ENCODE peak calls at places on chromosome 20, in seven cellular contexts. T, N, R, U, I, Q and Y are unnamed samples.

GRCh38 chr20:63627129-63627699 is 313 bp upstream of the GMEB2 start:
- DNase-seq in T (peak; percentile 97), N (peak; percentile 97), R (peak; percentile 97), U (peak; percentile 94), I (peak; percentile 95), Q (peak; percentile 93), Y (peak; percentile 99)

GRCh38 chr20:1870792-1871550 is 24.2 kb upstream of the SIRPA start:
- DNase-seq in T (no peak), N (no peak), R (no peak), U (no peak), I (no peak), Q (no peak), Y (no peak)

GRCh38 chr20:34968020-34968775 is 12.5 kb downstream of the MYH7B start:
- DNase-seq in T (no peak), N (no peak), R (no peak), U (no peak), I (no peak), Q (no peak), Y (no peak)

GRCh38 chr20:32021091-32021490 is 10.9 kb downstream of the CCM2L start:
- DNase-seq in T (no peak), N (no peak), R (peak; percentile 22), U (no peak), I (no peak), Q (no peak), Y (no peak)

GRCh38 chr20:49790077-49790798 is 22.4 kb upstream of the SLC9A8 start:
- DNase-seq in T (peak; percentile 95), N (peak; percentile 74), R (peak; percentile 59), U (peak; percentile 52), I (no peak), Q (peak; percentile 49), Y (no peak)

GRCh38 chr20:49910340-49910706 is 5.0 kb downstream of the SPATA2 start:
- DNase-seq in T (no peak), N (no peak), R (no peak), U (no peak), I (no peak), Q (no peak), Y (no peak)

GRCh38 chr20:47489448-47489872 is 12.2 kb upstream of the NCOA3 start:
- DNase-seq in T (no peak), N (peak; percentile 67), R (no peak), U (no peak), I (no peak), Q (no peak), Y (no peak)

GRCh38 chr20:21514553-21515251 is 838 bp upstream of the NKX2-2 start:
- DNase-seq in T (no peak), N (no peak), R (no peak), U (no peak), I (peak; percentile 42), Q (no peak), Y (no peak)

GRCh38 chr20:46746972-46747371 is 37.5 kb downstream of the SLC2A10 start:
- DNase-seq in T (no peak), N (no peak), R (peak; percentile 92), U (no peak), I (no peak), Q (no peak), Y (no peak)

GRCh38 chr20:41047975-41048305 is 19.3 kb downstream of the TOP1 start:
- DNase-seq in T (no peak), N (no peak), R (peak; percentile 55), U (no peak), I (no peak), Q (no peak), Y (no peak)

GRCh38 chr20:37941992-37942391 is 39.1 kb downstream of the VSTM2L start:
- DNase-seq in T (no peak), N (no peak), R (no peak), U (no peak), I (no peak), Q (no peak), Y (no peak)

GRCh38 chr20:2699775-2700413 is 7.3 kb downstream of the EBF4 start:
- DNase-seq in T (no peak), N (peak; percentile 44), R (no peak), U (no peak), I (no peak), Q (no peak), Y (peak; percentile 80)

GRCh38 chr20:63080411-63080810 is 73.6 kb upstream of the BHLHE23 start:
- DNase-seq in T (no peak), N (no peak), R (no peak), U (no peak), I (no peak), Q (no peak), Y (no peak)

GRCh38 chr20:41138217-41138526 is 829 bp downstream of the PLCG1 start:
- DNase-seq in T (no peak), N (no peak), R (peak; percentile 65), U (no peak), I (no peak), Q (peak; percentile 39), Y (no peak)

GRCh38 chr20:40493071-40493470 is 196.0 kb downstream of the MAFB start:
- DNase-seq in T (no peak), N (peak; percentile 81), R (peak; percentile 72), U (peak; percentile 26), I (no peak), Q (no peak), Y (no peak)

GRCh38 chr20:62367136-62367482 is at the start of gene LAMA5:
- DNase-seq in T (peak; percentile 73), N (no peak), R (peak; percentile 70), U (no peak), I (peak; percentile 75), Q (peak; percentile 55), Y (no peak)

GRCh38 chr20:34017610-34018009 is 23.9 kb downstream of the RALY start:
- DNase-seq in T (no peak), N (no peak), R (peak; percentile 92), U (no peak), I (no peak), Q (no peak), Y (no peak)

GRCh38 chr20:48102821-48103635 is 317.7 kb upstream of the SULF2 start:
- DNase-seq in T (no peak), N (no peak), R (peak; percentile 20), U (no peak), I (no peak), Q (no peak), Y (no peak)

GRCh38 chr20:53652090-53652858 is 58.6 kb upstream of the ZNF217 start:
- DNase-seq in T (peak; percentile 59), N (no peak), R (no peak), U (no peak), I (no peak), Q (peak; percentile 97), Y (no peak)

GRCh38 chr20:63434599-63435378 is 37.7 kb downstream of the KCNQ2 start:
- DNase-seq in T (peak; percentile 77), N (peak; percentile 66), R (peak; percentile 77), U (peak; percentile 20), I (peak; percentile 86), Q (peak; percentile 79), Y (no peak)

GRCh38 chr20:51562334-51563140 is 20.0 kb upstream of the NFATC2 start:
- DNase-seq in T (peak; percentile 24), N (peak; percentile 94), R (peak; percentile 94), U (peak; percentile 94), I (peak; percentile 61), Q (no peak), Y (peak; percentile 95)

GRCh38 chr20:58702859-58703648 is 10.5 kb downstream of the NPEPL1 start:
- DNase-seq in T (no peak), N (peak; percentile 50), R (no peak), U (no peak), I (no peak), Q (no peak), Y (no peak)

GRCh38 chr20:38132910-38133501 is 32.1 kb downstream of the TGM2 start:
- DNase-seq in T (no peak), N (no peak), R (no peak), U (no peak), I (no peak), Q (no peak), Y (no peak)

GRCh38 chr20:9071976-9072726 is 3.3 kb downstream of the PLCB4 start:
- DNase-seq in T (no peak), N (no peak), R (no peak), U (no peak), I (no peak), Q (no peak), Y (no peak)

GRCh38 chr20:63738687-63739128 is 868 bp upstream of the SLC2A4RG start:
- DNase-seq in T (peak; percentile 74), N (peak; percentile 73), R (peak; percentile 56), U (peak; percentile 57), I (peak; percentile 45), Q (peak; percentile 71), Y (no peak)

GRCh38 chr20:43558412-43559146 is at the start of gene SGK2:
- DNase-seq in T (peak; percentile 77), N (no peak), R (peak; percentile 29), U (no peak), I (no peak), Q (peak; percentile 96), Y (no peak)

GRCh38 chr20:43506238-43506637 is 1.3 kb upstream of the L3MBTL1 start:
- DNase-seq in T (no peak), N (no peak), R (no peak), U (no peak), I (no peak), Q (no peak), Y (no peak)

GRCh38 chr20:59177266-59178250 is 13.9 kb downstream of the ZNF831 start:
- DNase-seq in T (no peak), N (peak; percentile 32), R (no peak), U (no peak), I (no peak), Q (no peak), Y (no peak)

GRCh38 chr20:4835244-4836177 is 113.8 kb downstream of the PRND start:
- DNase-seq in T (no peak), N (peak; percentile 70), R (peak; percentile 55), U (peak; percentile 85), I (no peak), Q (no peak), Y (no peak)

GRCh38 chr20:22985212-22985611 is 49.9 kb upstream of the SSTR4 start:
- DNase-seq in T (no peak), N (no peak), R (no peak), U (no peak), I (no peak), Q (no peak), Y (no peak)

GRCh38 chr20:60862601-60863000 is 389.5 kb upstream of the CDH4 start:
- DNase-seq in T (no peak), N (no peak), R (no peak), U (no peak), I (no peak), Q (no peak), Y (no peak)

GRCh38 chr20:39961667-39962066 is 727.4 kb downstream of the MAFB start:
- DNase-seq in T (no peak), N (no peak), R (no peak), U (no peak), I (no peak), Q (no peak), Y (no peak)

GRCh38 chr20:6579824-6580223 is 187.7 kb upstream of the BMP2 start:
- DNase-seq in T (no peak), N (no peak), R (no peak), U (no peak), I (no peak), Q (no peak), Y (no peak)

GRCh38 chr20:34880095-34880680 is 3.8 kb downstream of the ACSS2 start:
- DNase-seq in T (no peak), N (no peak), R (no peak), U (no peak), I (no peak), Q (no peak), Y (no peak)

GRCh38 chr20:44450938-44451450 is 24.7 kb upstream of the TTPAL start:
- DNase-seq in T (no peak), N (no peak), R (no peak), U (no peak), I (no peak), Q (peak; percentile 46), Y (no peak)

GRCh38 chr20:16208443-16208842 is 364.8 kb downstream of the KIF16B start:
- DNase-seq in T (no peak), N (no peak), R (no peak), U (no peak), I (no peak), Q (no peak), Y (no peak)